ENCODE peak calls at places on chromosomes 7 and 10, in seven cellular contexts. U is stomach; M is kidney epithelial cell; Y is CD8-positive, alpha-beta T cell; B is heart left ventricle; L is brain microvascular endothelial cell; X is H9. P is an unnamed sample.

GRCh38 chr7:119197872-119198527 is 973.5 kb downstream of the ANKRD7 start:
- DNase-seq in U (peak), M (peak), Y (no peak), B (no peak), L (peak), X (peak), P (peak)

GRCh38 chr10:122139627-122140151 is 131.4 kb upstream of the BTBD16 start:
- DNase-seq in U (no peak), M (no peak), Y (no peak), B (peak), L (no peak), X (no peak), P (no peak)

GRCh38 chr10:61024801-61025201 is 80.8 kb upstream of the RHOBTB1 start:
- DNase-seq in U (no peak), M (no peak), Y (no peak), B (no peak), L (peak), X (peak), P (peak)

GRCh38 chr10:104349623-104350142 is 4.0 kb upstream of the CFAP58 start:
- DNase-seq in U (no peak), M (no peak), Y (no peak), B (no peak), L (no peak), X (no peak), P (no peak)

GRCh38 chr10:51867956-51868355 is 168.6 kb upstream of the CSTF2T start:
- DNase-seq in U (no peak), M (peak), Y (no peak), B (no peak), L (peak), X (no peak), P (no peak)

GRCh38 chr7:37480642-37481041 is 32.0 kb upstream of the ELMO1 start:
- DNase-seq in U (no peak), M (no peak), Y (no peak), B (no peak), L (no peak), X (no peak), P (no peak)

GRCh38 chr7:85023066-85023687 is 163.7 kb downstream of the SEMA3D start:
- DNase-seq in U (no peak), M (no peak), Y (no peak), B (no peak), L (peak), X (no peak), P (peak)

GRCh38 chr7:82615527-82615926 is 171.9 kb upstream of the CACNA2D1 start:
- DNase-seq in U (no peak), M (no peak), Y (no peak), B (no peak), L (no peak), X (no peak), P (no peak)

GRCh38 chr10:129334326-129334725 is 132.7 kb upstream of the MGMT start:
- DNase-seq in U (no peak), M (no peak), Y (no peak), B (no peak), L (no peak), X (no peak), P (no peak)

GRCh38 chr10:34001087-34001580 is 666.7 kb upstream of the NRP1 start:
- DNase-seq in U (no peak), M (no peak), Y (no peak), B (no peak), L (peak), X (no peak), P (no peak)

GRCh38 chr7:137820677-137821420 is 25.9 kb downstream of the DGKI start:
- DNase-seq in U (no peak), M (no peak), Y (no peak), B (peak), L (peak), X (peak), P (peak)

GRCh38 chr10:94383515-94383914 is 18.8 kb upstream of the TBC1D12 start:
- DNase-seq in U (no peak), M (no peak), Y (no peak), B (no peak), L (no peak), X (no peak), P (no peak)

GRCh38 chr10:120511165-120511564 is 54.1 kb downstream of the PLPP4 start:
- DNase-seq in U (no peak), M (peak), Y (no peak), B (no peak), L (no peak), X (no peak), P (no peak)

GRCh38 chr10:47260505-47261111 is 39.4 kb upstream of the GDF10 start:
- DNase-seq in U (no peak), M (no peak), Y (no peak), B (no peak), L (no peak), X (no peak), P (no peak)

DNA sequence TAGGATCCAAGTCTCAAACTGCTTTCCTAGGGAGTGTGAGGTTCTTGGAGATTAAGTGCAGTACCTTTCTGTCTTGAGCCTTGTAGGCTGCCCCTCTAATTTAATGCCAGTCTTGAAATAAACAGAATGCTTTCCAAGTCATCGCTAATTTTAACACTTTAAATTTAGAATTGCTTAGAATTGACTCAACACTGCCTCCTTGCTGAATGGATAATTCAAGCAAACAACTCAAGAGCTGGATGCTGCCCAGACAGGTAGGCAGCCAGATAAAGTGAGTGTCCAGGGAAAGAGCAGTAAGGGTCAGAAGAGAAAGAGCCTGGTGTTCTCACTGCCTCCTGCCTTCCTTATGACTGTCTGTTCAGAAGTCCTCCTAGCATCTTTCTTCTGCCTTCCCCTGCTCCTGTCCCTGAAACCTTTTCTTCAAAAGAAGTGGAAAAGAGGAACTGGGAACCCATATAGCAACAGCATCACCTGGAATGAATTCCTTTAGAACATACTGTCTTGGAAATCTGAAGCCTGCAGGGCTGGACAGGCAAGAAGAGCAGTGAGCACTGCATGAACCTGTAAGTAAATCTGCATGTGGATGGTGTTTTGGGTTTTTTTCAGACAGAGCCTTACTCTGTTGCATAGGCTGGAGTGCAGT is 3.1 kb upstream of the GOT1 start:
- DNase-seq in U (no peak), M (no peak), Y (no peak), B (no peak), L (no peak), X (no peak), P (no peak)
- TF ChIP-seq CTCF in U (no peak), M (peak), Y (no peak), B (peak), L (peak), X (peak), P (no peak)

DNA sequence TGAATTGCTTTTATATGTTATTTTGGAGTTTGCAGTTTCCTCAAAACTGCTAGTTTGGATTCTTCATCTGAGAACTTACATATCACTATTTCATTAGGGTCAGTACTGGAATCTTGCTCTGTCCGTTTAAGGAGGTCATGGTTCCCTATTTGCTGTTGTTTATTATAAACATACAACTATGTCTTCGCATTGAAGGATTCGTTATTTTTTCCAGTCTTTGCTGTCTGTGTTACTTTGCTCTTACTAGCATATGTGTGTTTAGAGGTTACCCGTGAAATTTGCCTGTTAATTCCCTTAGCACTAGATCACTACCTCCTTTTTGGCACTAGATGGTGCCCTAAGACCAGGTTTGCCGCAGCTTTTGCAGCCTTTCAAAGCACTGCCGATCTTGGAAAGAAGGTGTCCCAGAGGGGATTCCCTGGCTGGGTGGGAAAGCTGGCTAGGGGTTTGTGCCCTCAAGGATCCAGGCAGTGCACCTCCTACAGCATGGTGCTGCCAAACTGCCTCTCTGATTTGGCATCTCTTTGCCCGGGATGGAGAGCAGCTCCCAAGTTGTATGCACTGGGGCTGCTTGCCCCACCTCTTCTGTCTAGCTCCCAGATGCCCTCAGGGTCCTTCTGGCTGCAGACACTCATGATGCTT is 103.1 kb upstream of the APBB1IP start:
- DNase-seq in U (peak), M (peak), Y (peak), B (no peak), L (peak), X (peak), P (peak)
- TF ChIP-seq CTCF in U (peak), M (peak), Y (peak), B (peak), L (peak), X (peak), P (peak)

GRCh38 chr7:131753620-131754222 is 197.3 kb upstream of the PODXL start:
- DNase-seq in U (no peak), M (no peak), Y (no peak), B (no peak), L (no peak), X (peak), P (peak)
- TF ChIP-seq CTCF in U (peak), M (peak), Y (no peak), B (no peak), L (peak), X (peak), P (peak)

DNA sequence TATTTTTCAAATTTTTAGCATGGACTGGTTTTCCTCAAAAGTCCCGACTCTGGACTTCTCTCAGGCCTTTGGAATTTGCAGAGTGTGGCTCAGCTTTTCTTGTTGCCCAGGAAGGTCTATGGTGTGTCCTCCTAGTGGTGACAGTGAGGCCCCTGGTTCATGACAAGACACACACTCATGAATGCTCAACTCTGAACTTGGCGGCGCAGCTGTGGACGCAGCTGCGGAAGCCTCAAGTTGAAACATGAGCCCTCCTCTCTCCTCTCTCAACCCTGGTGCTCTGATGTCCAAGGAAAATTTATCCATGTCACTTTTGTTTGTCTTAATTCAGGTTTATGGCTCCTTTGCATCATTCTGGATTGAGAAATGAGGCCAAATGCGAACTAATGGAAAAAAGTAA is 183.9 kb downstream of the HECW1 start:
- DNase-seq in U (no peak), M (no peak), Y (no peak), B (no peak), L (no peak), X (no peak), P (peak)
- TF ChIP-seq CTCF in U (no peak), M (no peak), Y (no peak), B (no peak), L (peak), X (peak), P (peak)

DNA sequence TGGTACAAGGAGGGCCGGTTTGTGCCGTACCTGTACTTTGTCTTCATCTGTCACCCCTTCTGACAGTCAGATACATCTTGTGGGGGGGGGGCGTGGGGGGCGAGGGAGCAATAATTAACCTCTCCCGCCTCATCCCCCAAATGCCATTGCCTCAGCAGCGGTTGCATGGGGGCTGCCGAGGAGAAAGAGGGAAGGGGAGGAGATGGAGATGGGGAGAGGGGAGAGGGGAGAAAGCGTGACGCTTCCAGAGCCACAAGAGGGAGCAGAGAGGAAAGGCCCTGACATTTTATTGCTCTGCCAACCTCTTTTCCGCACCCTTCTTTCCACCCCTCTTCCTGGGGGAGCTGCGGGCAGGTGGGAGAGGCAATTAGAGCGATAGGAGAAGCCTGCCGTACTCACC is 11.8 kb downstream of the KAZALD1 start:
- DNase-seq in U (no peak), M (no peak), Y (no peak), B (no peak), L (no peak), X (no peak), P (no peak)
- TF ChIP-seq CTCF in U (no peak), M (no peak), Y (no peak), B (no peak), L (peak), X (peak), P (no peak)

GRCh38 chr10:29243750-29244149 is 45.1 kb upstream of the LYZL1 start:
- DNase-seq in U (no peak), M (no peak), Y (no peak), B (no peak), L (no peak), X (peak), P (no peak)
- TF ChIP-seq CTCF in U (peak), M (peak), Y (no peak), B (no peak), L (peak), X (peak), P (no peak)

GRCh38 chr7:148255333-148255732 is 335.2 kb upstream of the C7orf33 start:
- DNase-seq in U (no peak), M (no peak), Y (no peak), B (no peak), L (no peak), X (no peak), P (no peak)
- TF ChIP-seq CTCF in U (no peak), M (no peak), Y (no peak), B (no peak), L (no peak), X (peak), P (no peak)

P was measured in nephron progenitor cell.